ENCODE peak calls at places on chromosomes 13 and 19, in six cellular contexts. One of them, this sample, is unnamed.

GRCh38 chr13:82116422-82116989 is 1765.8 kb downstream of the SLITRK1 start:
- DNase-seq in retinal pigment epithelial cell: no peak
- DNase-seq in tibial artery: no peak
- DNase-seq in CD4-positive, alpha-beta T cell: no peak
- DNase-seq in HFFc6: no peak
- DNase-seq in GM10248: no peak
- DNase-seq in this sample: no peak

GRCh38 chr19:49073514-49074378 is 1.2 kb upstream of the KCNA7 start:
- DNase-seq in retinal pigment epithelial cell: no peak
- DNase-seq in tibial artery: no peak
- DNase-seq in CD4-positive, alpha-beta T cell: no peak
- DNase-seq in HFFc6: no peak
- DNase-seq in GM10248: no peak
- DNase-seq in this sample: no peak

GRCh38 chr19:1945899-1946298 is 4.9 kb downstream of the CSNK1G2 start:
- DNase-seq in retinal pigment epithelial cell: no peak
- DNase-seq in tibial artery: no peak
- DNase-seq in CD4-positive, alpha-beta T cell: peak; percentile 32
- DNase-seq in HFFc6: no peak
- DNase-seq in GM10248: no peak
- DNase-seq in this sample: peak; percentile 34

GRCh38 chr13:44116562-44117315 is 237.0 kb downstream of the LACC1 start:
- DNase-seq in retinal pigment epithelial cell: no peak
- DNase-seq in tibial artery: no peak
- DNase-seq in CD4-positive, alpha-beta T cell: no peak
- DNase-seq in HFFc6: no peak
- DNase-seq in GM10248: no peak
- DNase-seq in this sample: no peak

GRCh38 chr13:105334211-105334610 is 1201.3 kb downstream of the EFNB2 start:
- DNase-seq in retinal pigment epithelial cell: peak; percentile 65
- DNase-seq in tibial artery: no peak
- DNase-seq in CD4-positive, alpha-beta T cell: no peak
- DNase-seq in HFFc6: peak; percentile 13
- DNase-seq in GM10248: no peak
- DNase-seq in this sample: no peak

GRCh38 chr13:50509167-50509566 is 334.3 kb downstream of the DLEU7 start:
- DNase-seq in retinal pigment epithelial cell: no peak
- DNase-seq in tibial artery: no peak
- DNase-seq in CD4-positive, alpha-beta T cell: no peak
- DNase-seq in HFFc6: no peak
- DNase-seq in GM10248: no peak
- DNase-seq in this sample: no peak

GRCh38 chr19:21468791-21469190 is 36.6 kb upstream of the ZNF429 start:
- DNase-seq in retinal pigment epithelial cell: no peak
- DNase-seq in tibial artery: no peak
- DNase-seq in CD4-positive, alpha-beta T cell: no peak
- DNase-seq in HFFc6: no peak
- DNase-seq in GM10248: no peak
- DNase-seq in this sample: no peak

GRCh38 chr19:20879501-20879900 is 43.5 kb upstream of the ZNF85 start:
- DNase-seq in retinal pigment epithelial cell: no peak
- DNase-seq in tibial artery: no peak
- DNase-seq in CD4-positive, alpha-beta T cell: no peak
- DNase-seq in HFFc6: no peak
- DNase-seq in GM10248: no peak
- DNase-seq in this sample: no peak

GRCh38 chr13:20165417-20166257 is 4.8 kb upstream of the GJA3 start:
- DNase-seq in retinal pigment epithelial cell: no peak
- DNase-seq in tibial artery: no peak
- DNase-seq in CD4-positive, alpha-beta T cell: no peak
- DNase-seq in HFFc6: no peak
- DNase-seq in GM10248: no peak
- DNase-seq in this sample: no peak

GRCh38 chr13:96214804-96215445 is 125.0 kb downstream of the HS6ST3 start:
- DNase-seq in retinal pigment epithelial cell: no peak
- DNase-seq in tibial artery: no peak
- DNase-seq in CD4-positive, alpha-beta T cell: no peak
- DNase-seq in HFFc6: no peak
- DNase-seq in GM10248: no peak
- DNase-seq in this sample: no peak

GRCh38 chr13:38602261-38602660 is 84.6 kb upstream of the FREM2 start:
- DNase-seq in retinal pigment epithelial cell: peak; percentile 25
- DNase-seq in tibial artery: no peak
- DNase-seq in CD4-positive, alpha-beta T cell: no peak
- DNase-seq in HFFc6: no peak
- DNase-seq in GM10248: no peak
- DNase-seq in this sample: no peak

GRCh38 chr13:46801831-46802230 is 4.9 kb upstream of the ESD start:
- DNase-seq in retinal pigment epithelial cell: no peak
- DNase-seq in tibial artery: no peak
- DNase-seq in CD4-positive, alpha-beta T cell: no peak
- DNase-seq in HFFc6: no peak
- DNase-seq in GM10248: no peak
- DNase-seq in this sample: no peak

GRCh38 chr19:19296953-19297689 is 23.2 kb downstream of the SUGP1 start:
- DNase-seq in retinal pigment epithelial cell: no peak
- DNase-seq in tibial artery: no peak
- DNase-seq in CD4-positive, alpha-beta T cell: no peak
- DNase-seq in HFFc6: no peak
- DNase-seq in GM10248: no peak
- DNase-seq in this sample: no peak

GRCh38 chr19:55528030-55528801 is 8.7 kb downstream of the SBK2 start:
- DNase-seq in retinal pigment epithelial cell: no peak
- DNase-seq in tibial artery: no peak
- DNase-seq in CD4-positive, alpha-beta T cell: no peak
- DNase-seq in HFFc6: no peak
- DNase-seq in GM10248: no peak
- DNase-seq in this sample: no peak
- TF ChIP-seq CTCF in retinal pigment epithelial cell: no peak
- TF ChIP-seq CTCF in tibial artery: no peak
- TF ChIP-seq CTCF in CD4-positive, alpha-beta T cell: no peak
- TF ChIP-seq CTCF in HFFc6: no peak
- TF ChIP-seq CTCF in GM10248: no peak
- TF ChIP-seq CTCF in this sample: no peak

GRCh38 chr19:39935262-39935661 is 828 bp upstream of the FCGBP start:
- DNase-seq in retinal pigment epithelial cell: no peak
- DNase-seq in tibial artery: no peak
- DNase-seq in CD4-positive, alpha-beta T cell: no peak
- DNase-seq in HFFc6: no peak
- DNase-seq in GM10248: no peak
- DNase-seq in this sample: no peak
- TF ChIP-seq CTCF in retinal pigment epithelial cell: no peak
- TF ChIP-seq CTCF in tibial artery: no peak
- TF ChIP-seq CTCF in CD4-positive, alpha-beta T cell: no peak
- TF ChIP-seq CTCF in HFFc6: no peak
- TF ChIP-seq CTCF in GM10248: no peak
- TF ChIP-seq CTCF in this sample: no peak

GRCh38 chr19:42872608-42873007 is 6.9 kb downstream of the PSG1 start:
- DNase-seq in retinal pigment epithelial cell: no peak
- DNase-seq in tibial artery: no peak
- DNase-seq in CD4-positive, alpha-beta T cell: no peak
- DNase-seq in HFFc6: no peak
- DNase-seq in GM10248: no peak
- DNase-seq in this sample: no peak
- TF ChIP-seq CTCF in retinal pigment epithelial cell: no peak
- TF ChIP-seq CTCF in tibial artery: no peak
- TF ChIP-seq CTCF in CD4-positive, alpha-beta T cell: no peak
- TF ChIP-seq CTCF in HFFc6: peak; percentile 27
- TF ChIP-seq CTCF in GM10248: no peak
- TF ChIP-seq CTCF in this sample: no peak

GRCh38 chr19:50720921-50721291 is 1.3 kb upstream of the SHANK1 start:
- DNase-seq in retinal pigment epithelial cell: no peak
- DNase-seq in tibial artery: no peak
- DNase-seq in CD4-positive, alpha-beta T cell: no peak
- DNase-seq in HFFc6: peak; percentile 94
- DNase-seq in GM10248: no peak
- DNase-seq in this sample: no peak
- TF ChIP-seq CTCF in retinal pigment epithelial cell: no peak
- TF ChIP-seq CTCF in tibial artery: no peak
- TF ChIP-seq CTCF in CD4-positive, alpha-beta T cell: no peak
- TF ChIP-seq CTCF in HFFc6: peak; percentile 68
- TF ChIP-seq CTCF in GM10248: no peak
- TF ChIP-seq CTCF in this sample: no peak

DNA sequence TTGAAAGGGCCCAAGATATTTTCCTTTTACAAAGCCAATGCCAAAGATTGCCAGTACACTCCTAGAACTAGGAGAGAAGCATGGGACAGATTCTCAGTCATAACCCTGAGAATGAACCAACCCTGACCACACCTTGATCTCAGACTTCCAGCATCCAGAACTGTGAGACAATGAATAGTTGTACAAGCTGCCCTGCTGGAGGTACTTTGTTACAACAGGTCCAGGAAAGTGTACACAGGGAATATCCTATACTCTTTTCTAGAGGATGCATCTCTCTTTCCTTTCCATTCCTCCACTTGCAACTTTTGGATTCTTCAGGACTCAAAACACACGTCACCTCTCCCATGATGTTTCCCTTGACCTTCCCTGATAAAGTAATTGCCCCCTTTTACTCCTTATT is 325.7 kb downstream of the RFC3 start:
- DNase-seq in retinal pigment epithelial cell: no peak
- DNase-seq in tibial artery: no peak
- DNase-seq in CD4-positive, alpha-beta T cell: no peak
- DNase-seq in HFFc6: no peak
- DNase-seq in GM10248: no peak
- DNase-seq in this sample: no peak
- TF ChIP-seq CTCF in retinal pigment epithelial cell: no peak
- TF ChIP-seq CTCF in tibial artery: no peak
- TF ChIP-seq CTCF in CD4-positive, alpha-beta T cell: no peak
- TF ChIP-seq CTCF in HFFc6: no peak
- TF ChIP-seq CTCF in GM10248: no peak
- TF ChIP-seq CTCF in this sample: no peak

GRCh38 chr19:8005534-8006256 is at the start of gene ELAVL1:
- DNase-seq in retinal pigment epithelial cell: peak; percentile 55
- DNase-seq in tibial artery: peak; percentile 82
- DNase-seq in CD4-positive, alpha-beta T cell: peak; percentile 90
- DNase-seq in HFFc6: peak; percentile 83
- DNase-seq in GM10248: peak; percentile 97
- DNase-seq in this sample: peak; percentile 87
- TF ChIP-seq CTCF in retinal pigment epithelial cell: no peak
- TF ChIP-seq CTCF in tibial artery: no peak
- TF ChIP-seq CTCF in CD4-positive, alpha-beta T cell: no peak
- TF ChIP-seq CTCF in HFFc6: no peak
- TF ChIP-seq CTCF in GM10248: no peak
- TF ChIP-seq CTCF in this sample: peak; percentile 8

GRCh38 chr13:89571676-89572075 is 1775.8 kb upstream of the MIR17HG start:
- DNase-seq in retinal pigment epithelial cell: no peak
- DNase-seq in tibial artery: no peak
- DNase-seq in CD4-positive, alpha-beta T cell: no peak
- DNase-seq in HFFc6: no peak
- DNase-seq in GM10248: no peak
- DNase-seq in this sample: no peak

GRCh38 chr13:89574077-89574476 is 1773.4 kb upstream of the MIR17HG start:
- DNase-seq in retinal pigment epithelial cell: no peak
- DNase-seq in tibial artery: no peak
- DNase-seq in CD4-positive, alpha-beta T cell: no peak
- DNase-seq in HFFc6: no peak
- DNase-seq in GM10248: no peak
- DNase-seq in this sample: no peak

DNA sequence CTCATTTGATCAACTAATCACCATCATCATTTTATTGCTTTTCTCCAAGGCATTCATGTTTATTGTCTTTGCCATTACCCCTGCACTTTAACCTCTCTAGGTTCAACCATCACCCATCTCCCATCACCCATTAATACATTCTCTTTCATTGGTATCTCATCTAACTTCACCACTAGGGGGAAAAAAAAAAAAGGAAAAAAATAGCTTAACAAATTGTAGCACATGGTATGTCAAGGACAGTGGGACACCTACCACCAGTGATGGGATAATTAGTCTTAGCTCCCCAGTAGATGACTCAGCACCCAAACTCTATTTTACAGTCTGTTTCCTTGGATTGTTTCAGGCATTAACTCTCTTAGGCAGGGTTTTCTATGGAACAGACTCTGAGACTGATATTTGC is 1770.2 kb upstream of the MIR17HG start:
- DNase-seq in retinal pigment epithelial cell: no peak
- DNase-seq in tibial artery: no peak
- DNase-seq in CD4-positive, alpha-beta T cell: no peak
- DNase-seq in HFFc6: no peak
- DNase-seq in GM10248: no peak
- DNase-seq in this sample: no peak
- TF ChIP-seq CTCF in retinal pigment epithelial cell: no peak
- TF ChIP-seq CTCF in tibial artery: no peak
- TF ChIP-seq CTCF in CD4-positive, alpha-beta T cell: no peak
- TF ChIP-seq CTCF in HFFc6: peak; percentile 38
- TF ChIP-seq CTCF in GM10248: no peak
- TF ChIP-seq CTCF in this sample: no peak

This sample was measured in progenitor cell of endocrine pancreas.